ENCODE peak calls at places on chromosomes 2 and 18, in eight cellular contexts. Q is NCI-H345; W is non-pigmented ciliary epithelial cell; Y is CD4-positive, alpha-beta T cell; P is HT-29; A is RPMI7951; E is anterior cingulate cortex; K is DMS153. J is an unnamed sample.

GRCh38 chr18:6546229-6546628 is 131.5 kb upstream of the L3MBTL4 start:
- DNase-seq in K (no peak), E (no peak), Q (no peak), W (no peak), Y (no peak), P (no peak), A (peak), J (no peak)

GRCh38 chr2:188628989-188629889 is 337.6 kb downstream of the GULP1 start:
- DNase-seq in P (no peak), Q (no peak), E (no peak), K (no peak), A (peak), Y (no peak), W (no peak), J (no peak)

GRCh38 chr18:80143876-80144275 is 34.8 kb downstream of the ADNP2 start:
- DNase-seq in A (peak), Y (no peak), Q (no peak), W (peak), K (no peak), E (no peak), P (no peak), J (no peak)

GRCh38 chr2:73982140-73982617 is 2.5 kb upstream of the TET3 start:
- DNase-seq in K (no peak), Y (no peak), E (no peak), P (peak), W (no peak), Q (no peak), A (peak), J (no peak)

GRCh38 chr2:212520340-212520739 is 18.3 kb downstream of the ERBB4 start:
- DNase-seq in E (no peak), A (no peak), W (no peak), Q (peak), P (peak), Y (no peak), K (peak), J (no peak)

GRCh38 chr2:118627156-118627555 is 220.3 kb downstream of the EN1 start:
- DNase-seq in A (no peak), W (no peak), Q (no peak), Y (no peak), E (no peak), K (no peak), P (no peak), J (no peak)

GRCh38 chr2:105388971-105389381 is 9.9 kb downstream of the FHL2 start:
- DNase-seq in K (no peak), Y (no peak), W (peak), E (no peak), Q (no peak), A (no peak), P (no peak), J (no peak)

GRCh38 chr2:150698016-150698661 is 210.7 kb upstream of the RND3 start:
- DNase-seq in Y (no peak), E (no peak), A (peak), K (no peak), Q (no peak), P (no peak), W (no peak), J (no peak)

GRCh38 chr2:99735753-99736152 is 245.9 kb upstream of the REV1 start:
- DNase-seq in K (no peak), E (no peak), A (no peak), Y (no peak), P (no peak), W (no peak), Q (no peak), J (no peak)

GRCh38 chr2:190382851-190383250 is 25.3 kb upstream of the MFSD6 start:
- DNase-seq in P (peak), K (peak), Q (peak), E (no peak), Y (peak), A (peak), W (peak), J (no peak)

GRCh38 chr2:168336786-168337388 is 89.5 kb upstream of the STK39 start:
- DNase-seq in W (no peak), P (peak), Q (peak), Y (peak), A (no peak), E (no peak), K (peak), J (peak)

J was measured in T-helper 17 cell.